ENCODE peak calls at places on chromosomes 12 and 14, in four cellular contexts. N, Z, X and C are unnamed samples.

GRCh38 chr12:103016381-103016780 is 58.9 kb downstream of the ASCL1 start:
- DNase-seq in Z (no peak), N (no peak), X (no peak), C (no peak)

GRCh38 chr14:75811136-75811839 is 150.2 kb downstream of the TTLL5 start:
- DNase-seq in Z (no peak), X (no peak), N (no peak), C (no peak)

GRCh38 chr12:129727100-129727499 is 176.7 kb downstream of the TMEM132D start:
- DNase-seq in X (no peak), N (no peak), Z (no peak), C (no peak)

GRCh38 chr12:8453796-8454195 is 2.0 kb upstream of the CLEC6A start:
- DNase-seq in N (no peak), Z (no peak), X (no peak), C (peak; percentile 47)

GRCh38 chr12:102851246-102851645 is 65.8 kb downstream of the PAH start:
- DNase-seq in X (no peak), Z (no peak), N (no peak), C (no peak)

GRCh38 chr14:89201645-89202044 is 215.4 kb downstream of the FOXN3 start:
- DNase-seq in Z (no peak), N (no peak), X (peak; percentile 20), C (no peak)

GRCh38 chr14:75399819-75400678 is 27.8 kb upstream of the JDP2 start:
- DNase-seq in X (no peak), N (no peak), Z (no peak), C (no peak)

GRCh38 chr12:18296201-18296908 is 35.0 kb downstream of the PIK3C2G start:
- DNase-seq in Z (no peak), X (no peak), N (no peak), C (no peak)

GRCh38 chr14:59328410-59328809 is 136.8 kb downstream of the GPR135 start:
- DNase-seq in X (no peak), N (no peak), Z (no peak), C (no peak)

GRCh38 chr14:34059037-34059924 is 108.4 kb upstream of the EGLN3 start:
- DNase-seq in Z (no peak), X (no peak), N (no peak), C (no peak)

GRCh38 chr12:67355428-67356385 is 86.5 kb downstream of the CAND1 start:
- DNase-seq in N (no peak), Z (no peak), X (peak; percentile 16), C (peak; percentile 83)

GRCh38 chr14:53979747-53980642 is 23.4 kb upstream of the BMP4 start:
- DNase-seq in Z (no peak), N (peak; percentile 47), X (no peak), C (peak; percentile 75)

GRCh38 chr14:24054646-24055045 is 2.8 kb downstream of the CARMIL3 start:
- DNase-seq in Z (no peak), N (no peak), X (no peak), C (no peak)

GRCh38 chr12:56029166-56029519 is 8.3 kb downstream of the IKZF4 start:
- DNase-seq in Z (no peak), N (no peak), X (no peak), C (no peak)

DNA sequence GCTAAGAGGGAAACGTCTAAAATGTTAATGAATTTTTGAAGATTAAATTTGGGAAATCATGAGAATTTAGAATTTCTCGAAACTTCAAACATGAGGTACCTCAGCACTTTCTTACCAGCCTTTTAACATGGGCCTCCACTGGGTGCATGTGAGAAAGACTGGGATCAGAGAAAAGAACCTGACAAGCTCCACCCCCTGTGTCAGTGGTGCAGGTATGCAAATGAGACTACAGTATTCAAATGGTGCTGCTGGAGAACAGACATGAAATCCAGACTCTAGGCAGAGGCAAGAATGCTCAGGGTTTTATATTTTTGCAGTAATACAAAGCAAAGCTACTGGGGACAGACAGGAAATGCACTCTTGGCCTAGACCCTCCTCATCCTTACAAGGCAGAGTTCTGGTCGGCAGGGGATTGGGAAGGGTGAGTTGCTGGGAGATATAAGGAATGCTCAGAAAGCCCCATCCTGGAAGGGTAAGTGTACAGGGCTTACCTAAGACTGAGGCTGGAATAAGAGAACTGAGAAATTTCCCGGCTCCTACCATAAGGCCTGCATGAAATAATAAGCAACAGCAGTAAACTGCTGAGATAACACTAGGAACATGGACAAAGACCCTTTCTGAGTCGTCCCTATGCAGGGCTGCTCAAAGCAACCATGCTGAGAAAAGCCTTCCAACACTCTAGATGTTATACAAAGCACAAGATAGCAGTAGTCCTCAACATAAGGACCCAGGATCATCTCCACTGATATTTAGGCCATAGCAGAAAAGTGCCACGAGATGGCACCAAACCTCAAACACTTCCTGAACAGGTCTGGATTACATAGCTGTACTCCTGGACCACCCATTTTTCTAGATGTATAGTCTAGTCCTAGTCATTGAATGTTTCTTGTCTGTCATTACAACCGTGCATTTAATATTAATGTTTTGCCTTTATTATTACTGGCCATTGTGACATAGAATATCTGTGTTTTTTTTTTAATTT is 260.8 kb downstream of the RASSF9 start:
- DNase-seq in Z (peak; percentile 56), N (peak; percentile 59), X (peak; percentile 13), C (peak; percentile 71)
- TF ChIP-seq CREB1 in Z (no peak), N (no peak), X (no peak), C (no peak)

DNA sequence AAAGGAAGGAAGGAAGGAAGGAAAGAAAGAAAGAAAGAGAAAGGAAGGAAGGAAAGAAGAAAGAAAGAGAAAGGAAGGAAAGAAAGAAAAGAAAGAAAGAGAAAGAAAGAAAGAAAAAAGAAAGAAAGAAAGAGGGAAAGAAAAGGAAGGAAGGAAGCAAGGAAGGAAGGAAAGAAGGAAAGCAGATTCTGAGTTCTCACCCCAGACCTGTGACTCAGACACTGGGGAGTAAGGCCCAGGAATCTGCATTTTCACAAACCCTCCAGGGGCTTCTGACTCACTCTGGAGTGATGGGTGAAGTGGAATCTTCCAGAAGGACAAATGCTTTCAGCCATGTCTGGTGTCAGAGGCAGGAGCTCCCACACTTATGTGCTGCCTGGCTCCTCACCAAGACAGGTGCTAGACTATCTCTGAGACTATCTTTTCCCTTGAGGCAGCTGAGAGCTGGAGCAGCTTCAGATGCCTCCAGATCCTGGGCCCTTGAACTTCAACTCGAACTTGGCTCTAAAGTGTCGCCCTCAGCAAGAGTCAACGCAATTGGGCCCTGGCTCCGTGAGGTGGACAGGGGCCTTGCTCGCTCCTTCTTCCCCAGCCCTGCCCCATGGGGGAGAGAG is 19.7 kb upstream of the SCARB1 start:
- DNase-seq in X (no peak), N (no peak), Z (no peak), C (no peak)
- TF ChIP-seq CREB1 in X (no peak), N (no peak), Z (no peak), C (no peak)

GRCh38 chr14:37591311-37591940 is 3.6 kb downstream of the FOXA1 start:
- DNase-seq in Z (peak; percentile 89), N (peak; percentile 82), X (no peak), C (peak; percentile 83)
- TF ChIP-seq CREB1 in Z (peak; percentile 15), N (no peak), X (no peak), C (no peak)

GRCh38 chr14:71711619-71712018 is 220.6 kb upstream of the RGS6 start:
- DNase-seq in X (no peak), Z (no peak), N (no peak), C (no peak)
- TF ChIP-seq CREB1 in X (no peak), Z (no peak), N (no peak), C (no peak)